ENCODE peak calls at places on chromosome 20, in eight cellular contexts. E is effector memory CD4-positive, alpha-beta T cell; S is left ventricle myocardium inferior; T is stomach; P is small intestine; O is naive thymus-derived CD4-positive, alpha-beta T cell; N is psoas muscle; W is PC-9. Q is an unnamed sample.

GRCh38 chr20:3400260-3401155 is 7.0 kb downstream of the DNAAF9 start:
- DNase-seq in E (no peak), S (no peak), T (peak; percentile 50), P (no peak), O (no peak), N (no peak), W (no peak), Q (no peak)

GRCh38 chr20:48594533-48594932 is 233.3 kb downstream of the PREX1 start:
- DNase-seq in E (no peak), S (no peak), T (no peak), P (no peak), O (no peak), N (no peak), W (no peak), Q (no peak)

GRCh38 chr20:14093652-14094051 is 98.3 kb downstream of the MACROD2 start:
- DNase-seq in E (no peak), S (no peak), T (peak; percentile 41), P (peak; percentile 20), O (no peak), N (no peak), W (no peak), Q (no peak)

GRCh38 chr20:3621111-3621510 is 42.1 kb downstream of the GFRA4 start:
- DNase-seq in E (no peak), S (no peak), T (no peak), P (no peak), O (no peak), N (no peak), W (no peak), Q (no peak)

GRCh38 chr20:48716086-48716485 is 111.7 kb downstream of the PREX1 start:
- DNase-seq in E (peak; percentile 8), S (no peak), T (no peak), P (peak; percentile 51), O (peak; percentile 49), N (no peak), W (no peak), Q (no peak)

GRCh38 chr20:20549267-20549612 is 163.2 kb downstream of the RALGAPA2 start:
- DNase-seq in E (no peak), S (no peak), T (peak; percentile 33), P (peak; percentile 39), O (no peak), N (no peak), W (no peak), Q (no peak)

GRCh38 chr20:40945754-40946451 is 82.7 kb upstream of the TOP1 start:
- DNase-seq in E (no peak), S (peak; percentile 48), T (peak; percentile 48), P (peak; percentile 22), O (no peak), N (peak; percentile 35), W (peak; percentile 31), Q (peak; percentile 75)

GRCh38 chr20:48286571-48287551 is 501.6 kb upstream of the SULF2 start:
- DNase-seq in E (no peak), S (no peak), T (no peak), P (peak; percentile 74), O (no peak), N (no peak), W (no peak), Q (no peak)

GRCh38 chr20:45899041-45899835 is 8.1 kb downstream of the CTSA start:
- DNase-seq in E (no peak), S (no peak), T (no peak), P (no peak), O (no peak), N (no peak), W (no peak), Q (no peak)

GRCh38 chr20:57210911-57211280 is 55.5 kb downstream of the BMP7 start:
- DNase-seq in E (no peak), S (no peak), T (no peak), P (no peak), O (no peak), N (no peak), W (no peak), Q (no peak)

GRCh38 chr20:41078329-41078728 is 49.7 kb downstream of the TOP1 start:
- DNase-seq in E (no peak), S (no peak), T (no peak), P (peak; percentile 44), O (no peak), N (no peak), W (peak; percentile 88), Q (peak; percentile 70)

GRCh38 chr20:4721719-4722118 is at the start of gene PRND:
- DNase-seq in E (no peak), S (no peak), T (no peak), P (no peak), O (no peak), N (no peak), W (no peak), Q (no peak)

GRCh38 chr20:10927011-10927583 is 253.3 kb upstream of the JAG1 start:
- DNase-seq in E (no peak), S (no peak), T (no peak), P (no peak), O (no peak), N (no peak), W (no peak), Q (no peak)

GRCh38 chr20:63819224-63819917 is 11.7 kb downstream of the ZBTB46 start:
- DNase-seq in E (no peak), S (peak; percentile 44), T (no peak), P (peak; percentile 31), O (no peak), N (no peak), W (no peak), Q (no peak)

GRCh38 chr20:56439784-56440291 is 27.8 kb downstream of the CASS4 start:
- DNase-seq in E (no peak), S (peak; percentile 78), T (peak; percentile 35), P (no peak), O (no peak), N (peak; percentile 60), W (peak; percentile 41), Q (peak; percentile 93)

GRCh38 chr20:54134445-54135220 is 39.2 kb downstream of the CYP24A1 start:
- DNase-seq in E (no peak), S (no peak), T (no peak), P (no peak), O (no peak), N (no peak), W (peak; percentile 93), Q (no peak)

GRCh38 chr20:59724457-59725366 is 120.4 kb downstream of the PHACTR3 start:
- DNase-seq in E (no peak), S (no peak), T (no peak), P (no peak), O (no peak), N (no peak), W (no peak), Q (no peak)

GRCh38 chr20:59721386-59721785 is 117.0 kb downstream of the PHACTR3 start:
- DNase-seq in E (no peak), S (no peak), T (no peak), P (no peak), O (no peak), N (no peak), W (no peak), Q (no peak)

GRCh38 chr20:59723607-59724456 is 119.5 kb downstream of the PHACTR3 start:
- DNase-seq in E (no peak), S (no peak), T (no peak), P (no peak), O (no peak), N (no peak), W (no peak), Q (no peak)

GRCh38 chr20:59725476-59726119 is 121.3 kb downstream of the PHACTR3 start:
- DNase-seq in E (no peak), S (no peak), T (no peak), P (no peak), O (no peak), N (no peak), W (no peak), Q (no peak)

DNA sequence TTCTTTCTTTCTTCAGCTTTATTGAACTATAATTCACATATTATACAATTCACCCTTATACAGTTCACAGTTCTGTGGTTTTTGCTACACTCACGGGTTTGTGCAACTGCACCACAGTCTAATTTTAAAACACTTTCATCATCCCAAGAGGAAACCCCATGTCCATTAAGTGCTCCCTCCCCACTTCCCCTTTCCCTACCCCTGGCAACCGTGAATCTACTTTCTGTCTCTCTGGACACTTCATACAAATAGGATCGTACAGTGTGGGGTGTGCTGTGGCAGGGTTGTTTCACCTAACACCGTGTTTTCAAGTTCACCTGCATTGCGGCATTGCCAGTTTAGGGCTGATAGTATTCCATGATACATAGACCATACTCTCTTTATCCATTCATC is 118.8 kb downstream of the PHACTR3 start:
- DNase-seq in E (no peak), S (no peak), T (no peak), P (no peak), O (no peak), N (no peak), W (no peak), Q (no peak)
- H3K9me3 ChIP-seq in E (no peaks in the 10 kb centered on the region), S (no peaks in the 10 kb centered on the region), T (no peaks in the 10 kb centered on the region), P (no peaks in the 10 kb centered on the region), O (no peaks in the 10 kb centered on the region), N (no peaks in the 10 kb centered on the region), W (no peaks in the 10 kb centered on the region), Q (no peaks in the 10 kb centered on the region)

GRCh38 chr20:50918403-50918802 is 12.8 kb downstream of the ADNP start:
- DNase-seq in E (no peak), S (no peak), T (no peak), P (no peak), O (no peak), N (no peak), W (no peak), Q (peak; percentile 83)
- H3K4me1 ChIP-seq in E (peaks cover 32% of the 10 kb centered on the region), S (peaks cover 100% of the 10 kb centered on the region), T (peaks cover 76% of the 10 kb centered on the region), P (peaks cover 23% of the 10 kb centered on the region), O (peaks cover 37% of the 10 kb centered on the region), N (peaks cover 83% of the 10 kb centered on the region), W (no peaks in the 10 kb centered on the region), Q (peaks cover 33% of the 10 kb centered on the region)

GRCh38 chr20:39880890-39881289 is 808.1 kb downstream of the MAFB start:
- DNase-seq in E (no peak), S (no peak), T (no peak), P (peak; percentile 27), O (no peak), N (no peak), W (no peak), Q (peak; percentile 58)
- H3K9me3 ChIP-seq in E (no peaks in the 10 kb centered on the region), S (peaks cover 12% of the 10 kb centered on the region), T (no peaks in the 10 kb centered on the region), P (no peaks in the 10 kb centered on the region), O (no peaks in the 10 kb centered on the region), N (no peaks in the 10 kb centered on the region), W (no peaks in the 10 kb centered on the region), Q (no peaks in the 10 kb centered on the region)

DNA sequence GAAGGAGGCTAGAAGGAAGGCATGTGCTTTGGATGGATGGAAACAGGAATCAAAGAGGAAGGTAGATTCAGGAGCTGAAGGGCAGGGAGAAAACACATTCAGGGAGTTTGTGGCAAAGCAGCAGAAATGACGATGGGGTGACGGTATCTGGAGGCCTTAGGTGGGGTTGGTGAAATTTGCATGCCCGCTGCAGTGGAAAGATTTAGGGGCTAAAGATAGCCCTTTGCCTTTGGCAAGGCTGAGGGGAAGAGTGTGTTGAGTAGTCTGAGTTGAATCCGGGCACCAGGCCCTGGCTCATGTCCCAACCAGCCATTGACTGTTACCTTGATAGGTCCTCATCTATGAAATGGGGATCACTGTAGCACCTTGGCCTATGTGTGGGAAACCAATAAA is 1.3 kb downstream of the GZF1 start:
- DNase-seq in E (no peak), S (peak; percentile 69), T (no peak), P (no peak), O (no peak), N (peak; percentile 45), W (no peak), Q (no peak)
- H3K4me1 ChIP-seq in E (peaks cover 21% of the 10 kb centered on the region), S (peaks cover 93% of the 10 kb centered on the region), T (peaks cover 57% of the 10 kb centered on the region), P (peaks cover 6% of the 10 kb centered on the region), O (peaks cover 25% of the 10 kb centered on the region), N (peaks cover 62% of the 10 kb centered on the region), W (peaks cover 40% of the 10 kb centered on the region), Q (peaks cover 17% of the 10 kb centered on the region)

DNA sequence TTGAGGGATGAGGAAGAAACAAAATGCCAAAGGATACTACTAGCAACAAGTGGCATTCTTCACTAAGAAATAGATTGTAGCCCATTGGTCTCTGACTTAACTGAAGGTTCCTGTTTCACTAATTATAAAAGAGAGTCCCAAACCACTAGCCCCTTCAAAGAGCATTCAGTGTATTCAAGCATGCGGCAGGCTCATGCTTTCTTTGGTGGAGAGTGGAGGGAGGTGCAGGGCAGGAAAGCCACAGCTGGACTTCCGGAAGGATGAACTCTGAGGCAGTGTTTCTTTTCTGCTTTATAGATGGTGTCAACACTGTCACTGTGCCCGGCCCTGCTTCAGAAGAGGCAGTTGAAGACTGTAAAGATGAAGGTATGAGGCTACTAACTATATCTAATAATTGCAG is 636.1 kb downstream of the KIF16B start:
- DNase-seq in E (no peak), S (no peak), T (no peak), P (no peak), O (no peak), N (no peak), W (no peak), Q (no peak)
- H3K9me3 ChIP-seq in E (no peaks in the 10 kb centered on the region), S (peaks cover 22% of the 10 kb centered on the region), T (no peaks in the 10 kb centered on the region), P (no peaks in the 10 kb centered on the region), O (no peaks in the 10 kb centered on the region), N (peaks cover 10% of the 10 kb centered on the region), W (peaks cover 16% of the 10 kb centered on the region), Q (no peaks in the 10 kb centered on the region)